ENCODE peak calls at places on chromosomes 11 and 22, in seven cellular contexts. L, T, W, V, G, D and Q are unnamed samples.
A peak's percentile ranks its signal among the peaks of the same experiment; 100 is the strongest.

GRCh38 chr11:123405123-123405592 is 24.9 kb upstream of the GRAMD1B start:
- DNase-seq in G (no peak), V (no peak), T (no peak), W (no peak), L (no peak), D (peak; percentile 32), Q (no peak)

GRCh38 chr11:118900535-118901384 is 17.1 kb downstream of the CXCR5 start:
- DNase-seq in W (no peak), T (no peak), G (no peak), L (no peak), D (no peak), V (no peak), Q (no peak)

GRCh38 chr11:108873305-108873704 is 208.4 kb downstream of the DDX10 start:
- DNase-seq in T (no peak), G (no peak), L (no peak), W (no peak), D (peak; percentile 55), V (no peak), Q (no peak)

GRCh38 chr11:36953986-36954385 is 355.9 kb upstream of the RAG2 start:
- DNase-seq in W (no peak), T (no peak), V (no peak), G (no peak), D (peak; percentile 7), L (no peak), Q (no peak)

GRCh38 chr22:22552630-22553029 is 6.4 kb downstream of the PRAME start:
- DNase-seq in T (no peak), L (no peak), G (no peak), V (peak; percentile 50), W (no peak), D (peak; percentile 11), Q (no peak)

GRCh38 chr22:22137891-22138290 is 106.7 kb upstream of the VPREB1 start:
- DNase-seq in L (no peak), V (no peak), D (no peak), W (no peak), T (no peak), G (no peak), Q (no peak)

GRCh38 chr22:45549739-45550138 is 47.1 kb downstream of the FBLN1 start:
- DNase-seq in V (no peak), D (no peak), T (no peak), G (no peak), W (no peak), L (no peak), Q (no peak)

GRCh38 chr11:123407124-123407995 is 22.7 kb upstream of the GRAMD1B start:
- DNase-seq in T (peak; percentile 77), G (peak; percentile 35), L (no peak), W (peak; percentile 46), V (peak; percentile 78), D (peak; percentile 83), Q (peak; percentile 22)

GRCh38 chr11:70799386-70799785 is 401.1 kb downstream of the CTTN start:
- DNase-seq in L (no peak), V (no peak), W (peak; percentile 32), D (peak; percentile 17), T (no peak), G (no peak), Q (no peak)

GRCh38 chr11:72773291-72773690 is 20.6 kb downstream of the STARD10 start:
- DNase-seq in V (no peak), W (peak; percentile 78), D (peak; percentile 86), L (no peak), T (peak; percentile 70), G (no peak), Q (no peak)

GRCh38 chr22:22670076-22670795 is 25.8 kb downstream of the GGTLC2 start:
- DNase-seq in W (no peak), L (no peak), D (no peak), T (no peak), V (no peak), G (no peak), Q (no peak)

GRCh38 chr22:34429314-34429713 is 509.0 kb upstream of the LARGE1 start:
- DNase-seq in W (no peak), G (no peak), V (no peak), L (no peak), T (no peak), D (no peak), Q (no peak)

GRCh38 chr22:47297261-47298016 is 535.0 kb downstream of the TBC1D22A start:
- DNase-seq in L (peak; percentile 58), W (no peak), V (no peak), T (no peak), D (no peak), G (no peak), Q (no peak)
- TF ChIP-seq CTCF in L (no peak), W (no peak), V (no peak), T (no peak), D (no peak), G (no peak), Q (no peak)

GRCh38 chr11:103339485-103339857 is 230.2 kb downstream of the DYNC2H1 start:
- DNase-seq in D (no peak), G (no peak), L (no peak), T (no peak), V (no peak), W (no peak), Q (no peak)

GRCh38 chr11:103338621-103339484 is 229.6 kb downstream of the DYNC2H1 start:
- DNase-seq in T (no peak), V (peak; percentile 65), W (peak; percentile 69), L (no peak), G (peak; percentile 26), D (peak; percentile 40), Q (no peak)
- TF ChIP-seq CTCF in T (no peak), V (no peak), W (no peak), L (no peak), G (no peak), D (no peak), Q (no peak)

DNA sequence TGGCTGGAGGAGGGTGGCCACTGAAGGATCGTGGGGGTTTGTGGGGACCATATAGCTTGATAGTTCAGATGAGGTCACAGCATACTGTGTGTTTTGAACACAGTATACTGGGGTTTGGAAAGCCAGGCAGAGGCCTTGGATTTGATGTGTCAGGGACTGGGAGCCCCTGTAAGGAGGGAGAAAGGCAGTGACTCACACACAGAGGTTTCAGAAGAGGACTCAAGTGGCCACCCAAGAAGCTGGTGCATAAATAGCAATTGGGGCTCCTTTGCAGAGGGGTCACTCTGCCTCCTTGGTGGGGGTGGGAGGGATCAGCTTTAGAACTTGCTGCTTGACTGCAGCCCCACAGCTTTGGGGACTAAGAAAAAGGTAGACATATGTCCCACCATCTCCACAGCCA is 39.3 kb downstream of the SLC5A1 start:
- DNase-seq in T (no peak), V (no peak), L (no peak), D (no peak), G (no peak), W (no peak), Q (no peak)
- TF ChIP-seq CTCF in T (no peak), V (no peak), L (no peak), D (no peak), G (no peak), W (no peak), Q (no peak)

DNA sequence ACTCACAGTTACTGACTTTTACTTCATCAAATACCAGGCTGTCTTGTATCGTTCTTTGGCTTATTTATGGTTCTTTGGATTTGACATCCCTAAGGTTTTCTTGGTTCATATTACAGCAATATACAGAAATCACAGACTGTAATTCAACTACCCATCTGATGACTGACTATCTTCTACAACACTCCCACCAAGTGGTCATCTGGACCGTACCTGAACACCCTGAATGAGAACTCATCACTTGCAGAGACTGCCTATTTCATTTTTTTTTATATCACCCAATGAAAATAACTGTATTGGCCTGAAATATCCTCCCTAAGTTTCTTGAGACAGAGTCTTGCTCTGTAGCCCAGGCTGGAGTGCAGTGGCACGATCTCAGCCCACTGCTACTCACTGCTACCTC is 9.5 kb upstream of the UPB1 start:
- DNase-seq in T (no peak), G (no peak), W (no peak), V (no peak), L (no peak), D (no peak), Q (no peak)
- TF ChIP-seq CTCF in T (no peak), G (no peak), W (peak; percentile 3), V (no peak), L (no peak), D (no peak), Q (no peak)

GRCh38 chr11:35676611-35676965 is 14.0 kb downstream of the TRIM44 start:
- DNase-seq in W (no peak), D (no peak), G (no peak), L (no peak), V (no peak), T (no peak), Q (no peak)

GRCh38 chr11:35671396-35672127 is 9.0 kb downstream of the TRIM44 start:
- DNase-seq in V (no peak), T (no peak), D (no peak), W (no peak), L (no peak), G (no peak), Q (no peak)

GRCh38 chr11:35675901-35676610 is 13.5 kb downstream of the TRIM44 start:
- DNase-seq in V (no peak), D (peak; percentile 38), T (no peak), L (no peak), W (no peak), G (no peak), Q (no peak)

GRCh38 chr11:35677904-35678303 is 15.3 kb downstream of the TRIM44 start:
- DNase-seq in V (no peak), D (no peak), G (no peak), L (no peak), T (no peak), W (no peak), Q (no peak)

DNA sequence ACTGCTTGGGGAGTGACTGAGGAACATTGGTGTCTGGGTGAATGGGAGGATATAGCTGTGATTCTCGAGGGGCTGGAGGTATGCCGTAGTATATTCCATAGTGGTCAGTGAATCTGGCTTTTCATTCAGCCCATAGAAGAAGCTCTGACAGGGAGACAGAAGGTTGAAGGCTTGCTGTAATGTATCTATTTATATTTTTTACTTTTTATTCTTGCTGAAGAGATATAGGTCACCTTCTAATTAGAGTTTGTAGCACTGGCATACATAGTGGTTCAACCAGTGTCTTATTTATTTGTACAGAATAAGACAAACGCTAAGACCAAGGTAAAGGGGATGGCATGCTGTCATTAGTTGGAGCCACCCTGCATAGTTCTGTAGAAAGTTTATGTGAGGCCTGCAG is 10.0 kb downstream of the TRIM44 start:
- DNase-seq in D (no peak), G (no peak), L (no peak), T (no peak), W (no peak), V (no peak), Q (no peak)
- TF ChIP-seq CTCF in D (no peak), G (no peak), L (no peak), T (no peak), W (no peak), V (no peak), Q (no peak)

GRCh38 chr22:16601437-16602223 is 9.0 kb upstream of the CCT8L2 start:
- DNase-seq in V (no peak), T (peak; percentile 14), W (no peak), L (no peak), G (no peak), D (no peak), Q (peak; percentile 16)

GRCh38 chr22:16608931-16609330 is 16.3 kb upstream of the CCT8L2 start:
- DNase-seq in T (no peak), V (no peak), D (no peak), W (no peak), L (no peak), G (no peak), Q (no peak)

GRCh38 chr22:16603448-16603768 is 10.8 kb upstream of the CCT8L2 start:
- DNase-seq in T (no peak), D (no peak), G (no peak), V (no peak), W (no peak), L (no peak), Q (no peak)
- TF ChIP-seq CTCF in T (no peak), D (no peak), G (no peak), V (no peak), W (no peak), L (no peak), Q (no peak)